ENCODE peak calls at places on chromosomes 12 and 14, in five cellular contexts. K is GF-D8, G is T-cell, V is skeletal muscle cell, P is lower lobe of right lung. S is an unnamed sample.

GRCh38 chr12:5292651-5293050 is 139.3 kb upstream of the NTF3 start:
- DNase-seq in P (no peak), V (no peak), K (no peak), G (no peak), S (no peak)

GRCh38 chr14:105739331-105740102 is 213.1 kb downstream of the TMEM121 start:
- DNase-seq in P (no peak), V (no peak), G (no peak), K (no peak), S (no peak)

GRCh38 chr12:6452908-6453630 is 1.2 kb downstream of the TAPBPL start:
- DNase-seq in K (no peak), V (no peak), P (peak), G (no peak), S (no peak)

GRCh38 chr14:85921241-85921640 is 391.3 kb downstream of the FLRT2 start:
- DNase-seq in P (no peak), V (no peak), K (no peak), G (no peak), S (no peak)

GRCh38 chr14:105097797-105098127 is 32.5 kb upstream of the GPR132 start:
- DNase-seq in P (no peak), K (no peak), G (no peak), V (no peak), S (no peak)

GRCh38 chr14:102046337-102047278 is 40.2 kb downstream of the HSP90AA1 start:
- DNase-seq in P (peak), V (no peak), K (no peak), G (peak), S (peak)

GRCh38 chr12:124481257-124481750 is 86.1 kb downstream of the NCOR2 start:
- DNase-seq in P (no peak), G (no peak), V (no peak), K (no peak), S (no peak)

GRCh38 chr12:29350080-29350479 is 30.9 kb downstream of the ERGIC2 start:
- DNase-seq in K (no peak), G (no peak), P (no peak), V (peak), S (no peak)

GRCh38 chr12:97764700-97765099 is 302.1 kb downstream of the RMST start:
- DNase-seq in K (no peak), P (no peak), V (no peak), G (no peak), S (no peak)

GRCh38 chr14:70907996-70908917 is 998 bp downstream of the PCNX1 start:
- DNase-seq in K (no peak), V (no peak), G (peak), P (peak), S (peak)

GRCh38 chr14:76203086-76204001 is 51.6 kb downstream of the GPATCH2L start:
- DNase-seq in K (no peak), P (no peak), V (peak), G (no peak), S (peak)

GRCh38 chr12:15209782-15210181 is 11.4 kb downstream of the RERG start:
- DNase-seq in P (no peak), G (no peak), K (no peak), V (no peak), S (no peak)

GRCh38 chr14:72745546-72745945 is 148.4 kb downstream of the DPF3 start:
- DNase-seq in V (peak), P (no peak), K (no peak), G (no peak), S (no peak)